ENCODE peak calls at places on chromosome 5, in five cellular contexts. M is fibroblast of mammary gland, W is NCI-H510A, V is ecto neural progenitor cell, C is fibroblast of pulmonary artery. K is an unnamed sample.

GRCh38 chr5:147490989-147491388 is 18.9 kb downstream of the DPYSL3 start:
- DNase-seq in V (no peak), M (no peak), C (peak), W (no peak), K (no peak)

GRCh38 chr5:129001831-129002626 is 36.7 kb downstream of the SLC27A6 start:
- DNase-seq in W (no peak), M (no peak), V (no peak), C (no peak), K (no peak)

GRCh38 chr5:138706655-138707480 is 46.4 kb upstream of the CTNNA1 start:
- DNase-seq in W (no peak), V (no peak), M (peak), C (peak), K (no peak)

GRCh38 chr5:60205071-60205470 is 311.5 kb upstream of the PDE4D start:
- DNase-seq in W (no peak), C (no peak), V (no peak), M (no peak), K (no peak)

GRCh38 chr5:54311178-54311811 is 922 bp upstream of the ARL15 start:
- DNase-seq in M (peak), W (no peak), V (no peak), C (peak), K (no peak)

GRCh38 chr5:39376293-39376714 is 12.0 kb upstream of the C9 start:
- DNase-seq in C (peak), M (peak), W (no peak), V (peak), K (no peak)

GRCh38 chr5:67413749-67414148 is 217.2 kb upstream of the CD180 start:
- DNase-seq in M (no peak), C (no peak), V (no peak), W (no peak), K (no peak)

GRCh38 chr5:71794061-71794695 is 75.1 kb downstream of the CARTPT start:
- DNase-seq in C (no peak), W (no peak), M (no peak), V (no peak), K (no peak)

GRCh38 chr5:8254674-8255073 is 385.7 kb downstream of the MTRR start:
- DNase-seq in V (no peak), W (no peak), C (no peak), M (no peak), K (no peak)

GRCh38 chr5:5198111-5198510 is 58.0 kb downstream of the ADAMTS16 start:
- DNase-seq in M (peak), W (no peak), V (no peak), C (no peak), K (no peak)

GRCh38 chr5:81850494-81850893 is 99.6 kb upstream of the SSBP2 start:
- DNase-seq in M (peak), V (no peak), C (no peak), W (no peak), K (no peak)

GRCh38 chr5:174418809-174419522 is 305.4 kb upstream of the MSX2 start:
- DNase-seq in M (no peak), W (no peak), C (no peak), V (peak), K (no peak)

GRCh38 chr5:163385276-163385675 is 52.1 kb upstream of the CCNG1 start:
- DNase-seq in W (no peak), M (peak), V (no peak), C (peak), K (no peak)

GRCh38 chr5:57066921-57067914 is 106.6 kb upstream of the GPBP1 start:
- DNase-seq in W (no peak), M (peak), C (peak), V (no peak), K (no peak)

GRCh38 chr5:96614110-96614691 is 48.0 kb upstream of the CAST start:
- DNase-seq in W (peak), M (peak), V (peak), C (peak), K (no peak)

GRCh38 chr5:10581424-10581748 is 17.5 kb downstream of the ANKRD33B start:
- DNase-seq in W (no peak), V (no peak), C (no peak), M (no peak), K (no peak)

GRCh38 chr5:55899344-55899743 is 48.2 kb downstream of the IL31RA start:
- DNase-seq in C (peak), M (peak), V (no peak), W (no peak), K (no peak)

GRCh38 chr5:38467353-38468040 is 88.9 kb downstream of the LIFR start:
- DNase-seq in V (no peak), C (peak), M (peak), W (no peak), K (no peak)

GRCh38 chr5:160543395-160543794 is 121.7 kb downstream of the PTTG1 start:
- DNase-seq in V (no peak), W (no peak), C (no peak), M (no peak), K (no peak)